ENCODE peak calls at places on chromosome 14, in six cellular contexts. A, H, W, I, T and F are unnamed samples.
A peak's percentile ranks its signal among the peaks of the same experiment; 100 is the strongest.

GRCh38 chr14:84750763-84751554 is 779.0 kb upstream of the FLRT2 start:
- DNase-seq in A (no peak), H (no peak), W (no peak), I (no peak), T (no peak), F (no peak)

GRCh38 chr14:59582845-59583509 is 6.4 kb upstream of the CCDC175 start:
- DNase-seq in A (no peak), H (no peak), W (no peak), I (no peak), T (no peak), F (no peak)

GRCh38 chr14:50603565-50603964 is 43.6 kb downstream of the ATL1 start:
- DNase-seq in A (no peak), H (no peak), W (no peak), I (no peak), T (no peak), F (no peak)

GRCh38 chr14:92724516-92725340 is 23.7 kb downstream of the LGMN start:
- DNase-seq in A (no peak), H (no peak), W (no peak), I (no peak), T (peak; percentile 24), F (peak; percentile 69)

GRCh38 chr14:20690848-20691640 is 2.5 kb downstream of the ANG start:
- DNase-seq in A (no peak), H (no peak), W (peak; percentile 75), I (peak; percentile 82), T (no peak), F (no peak)

GRCh38 chr14:50061664-50062437 is 54.5 kb downstream of the VCPKMT start:
- DNase-seq in A (no peak), H (no peak), W (peak; percentile 77), I (no peak), T (no peak), F (peak; percentile 74)

GRCh38 chr14:74888164-74889158 is 6.7 kb downstream of the DLST start:
- DNase-seq in A (no peak), H (no peak), W (no peak), I (no peak), T (no peak), F (no peak)

GRCh38 chr14:92976268-92976667 is 53.3 kb downstream of the CHGA start:
- DNase-seq in A (no peak), H (no peak), W (no peak), I (no peak), T (no peak), F (no peak)

GRCh38 chr14:64841772-64842490 is 37.8 kb downstream of the SPTB start:
- DNase-seq in A (no peak), H (no peak), W (no peak), I (no peak), T (no peak), F (no peak)

GRCh38 chr14:58731465-58732330 is 93.9 kb downstream of the DACT1 start:
- DNase-seq in A (no peak), H (no peak), W (no peak), I (no peak), T (no peak), F (no peak)

DNA sequence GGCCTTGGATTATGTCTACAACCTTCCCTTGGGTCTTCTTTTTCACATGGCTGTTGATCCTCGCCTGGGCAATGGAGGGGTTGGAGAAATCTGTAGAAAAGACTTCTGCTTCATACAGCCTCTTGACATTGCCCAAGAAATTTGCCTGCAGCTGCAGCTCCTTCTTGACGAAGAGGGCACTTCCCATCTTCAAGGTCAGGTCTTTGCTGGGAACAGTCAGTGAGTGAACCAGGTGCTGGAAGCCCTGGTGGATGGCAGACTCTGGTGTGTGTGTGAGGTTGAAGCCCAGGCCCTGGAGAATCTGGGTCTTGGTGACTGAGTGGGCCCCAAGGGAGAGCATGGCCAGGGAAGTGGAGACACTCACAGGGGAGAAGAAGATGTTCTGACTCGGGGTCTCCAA is 6.7 kb downstream of the SERPINA9 start:
- DNase-seq in A (peak; percentile 24), H (no peak), W (no peak), I (no peak), T (no peak), F (no peak)
- H3K27me3 ChIP-seq in A (no peaks in the 10 kb centered on the region), H (no peaks in the 10 kb centered on the region), W (no peaks in the 10 kb centered on the region), I (no peaks in the 10 kb centered on the region), T (no peaks in the 10 kb centered on the region), F (no peaks in the 10 kb centered on the region)

GRCh38 chr14:106235356-106236159 is 709.2 kb downstream of the TMEM121 start:
- DNase-seq in A (no peak), H (no peak), W (no peak), I (no peak), T (no peak), F (no peak)
- H3K4me3 ChIP-seq in A (no peak overlapping the region), H (no peak overlapping the region), W (no peak overlapping the region), I (no peak overlapping the region), T (no peak overlapping the region), F (no peak overlapping the region)

GRCh38 chr14:100065161-100065871 is at the start of gene EVL:
- DNase-seq in A (no peak), H (no peak), W (no peak), I (no peak), T (no peak), F (peak; percentile 57)

GRCh38 chr14:100066984-100067383 is 1.8 kb downstream of the EVL start:
- DNase-seq in A (no peak), H (no peak), W (no peak), I (no peak), T (no peak), F (no peak)

GRCh38 chr14:100067481-100067880 is 2.3 kb downstream of the EVL start:
- DNase-seq in A (no peak), H (no peak), W (no peak), I (no peak), T (no peak), F (no peak)

GRCh38 chr14:100067971-100068959 is 3.0 kb downstream of the EVL start:
- DNase-seq in A (peak; percentile 74), H (no peak), W (peak; percentile 34), I (no peak), T (peak; percentile 34), F (no peak)

GRCh38 chr14:100065942-100066574 is 836 bp downstream of the EVL start:
- DNase-seq in A (no peak), H (no peak), W (peak; percentile 43), I (no peak), T (no peak), F (no peak)
- H3K4me1 ChIP-seq in A (peaks cover 36% of the 10 kb centered on the region), H (no peaks in the 10 kb centered on the region), W (no peaks in the 10 kb centered on the region), I (peaks cover 4% of the 10 kb centered on the region), T (no peaks in the 10 kb centered on the region), F (no peaks in the 10 kb centered on the region)

DNA sequence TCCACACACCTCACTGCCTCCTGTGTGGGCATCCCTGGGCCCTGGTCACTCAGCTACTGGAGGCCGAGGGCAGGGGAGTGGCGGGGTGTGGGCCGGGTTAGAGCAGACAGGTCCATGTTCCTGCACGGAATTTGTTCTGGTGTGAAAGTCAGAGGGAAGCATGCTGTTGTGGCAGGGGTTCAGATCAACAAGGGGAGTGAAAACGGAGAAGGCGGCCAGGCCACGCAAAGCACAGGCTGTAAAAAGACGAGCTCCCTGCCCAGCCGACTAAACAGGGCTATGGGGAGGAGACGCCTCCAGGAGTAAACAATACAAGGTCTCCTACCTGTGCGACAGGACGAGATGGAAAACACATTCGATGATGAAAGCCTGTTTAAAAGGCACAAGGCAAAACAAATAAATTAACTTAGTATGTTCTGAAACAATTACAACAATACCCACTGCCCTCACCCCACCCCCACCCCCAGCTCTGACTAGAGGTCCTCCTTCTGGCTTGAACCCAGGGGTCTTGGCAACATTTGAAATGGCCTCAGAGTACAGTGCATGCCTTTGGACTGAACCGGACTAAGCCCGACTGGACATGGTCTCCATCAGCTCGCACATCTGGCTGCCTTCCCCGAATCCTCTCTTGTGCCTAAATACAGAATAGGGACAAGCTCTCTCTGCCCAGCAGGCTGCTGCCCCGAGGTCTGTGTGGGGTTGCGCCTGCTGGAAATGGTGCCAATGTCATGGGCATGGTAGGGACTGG is 274.9 kb upstream of the DIO3 start:
- DNase-seq in A (no peak), H (no peak), W (no peak), I (no peak), T (no peak), F (no peak)
- H3K27me3 ChIP-seq in A (peaks cover 31% of the 10 kb centered on the region), H (no peaks in the 10 kb centered on the region), W (no peaks in the 10 kb centered on the region), I (no peaks in the 10 kb centered on the region), T (no peaks in the 10 kb centered on the region), F (no peaks in the 10 kb centered on the region)

GRCh38 chr14:36664322-36665193 is 2.9 kb downstream of the PAX9 start:
- DNase-seq in A (no peak), H (no peak), W (no peak), I (no peak), T (no peak), F (no peak)

GRCh38 chr14:36663404-36664321 is 2.0 kb downstream of the PAX9 start:
- DNase-seq in A (no peak), H (no peak), W (no peak), I (no peak), T (no peak), F (no peak)

GRCh38 chr14:36662258-36662542 is 540 bp downstream of the PAX9 start:
- DNase-seq in A (no peak), H (no peak), W (no peak), I (no peak), T (no peak), F (no peak)

GRCh38 chr14:36661506-36662257 is at the start of gene PAX9:
- DNase-seq in A (peak; percentile 87), H (no peak), W (peak; percentile 90), I (peak; percentile 89), T (no peak), F (no peak)

GRCh38 chr14:36662543-36663403 is 1.1 kb downstream of the PAX9 start:
- DNase-seq in A (no peak), H (no peak), W (no peak), I (no peak), T (no peak), F (no peak)
- H3K4me3 ChIP-seq in A (peak overlapping the region; percentile 52), H (peak overlapping the region; percentile 14), W (peak overlapping the region; percentile 35), I (peak overlapping the region; percentile 54), T (peak overlapping the region; percentile 63), F (no peak overlapping the region)

DNA sequence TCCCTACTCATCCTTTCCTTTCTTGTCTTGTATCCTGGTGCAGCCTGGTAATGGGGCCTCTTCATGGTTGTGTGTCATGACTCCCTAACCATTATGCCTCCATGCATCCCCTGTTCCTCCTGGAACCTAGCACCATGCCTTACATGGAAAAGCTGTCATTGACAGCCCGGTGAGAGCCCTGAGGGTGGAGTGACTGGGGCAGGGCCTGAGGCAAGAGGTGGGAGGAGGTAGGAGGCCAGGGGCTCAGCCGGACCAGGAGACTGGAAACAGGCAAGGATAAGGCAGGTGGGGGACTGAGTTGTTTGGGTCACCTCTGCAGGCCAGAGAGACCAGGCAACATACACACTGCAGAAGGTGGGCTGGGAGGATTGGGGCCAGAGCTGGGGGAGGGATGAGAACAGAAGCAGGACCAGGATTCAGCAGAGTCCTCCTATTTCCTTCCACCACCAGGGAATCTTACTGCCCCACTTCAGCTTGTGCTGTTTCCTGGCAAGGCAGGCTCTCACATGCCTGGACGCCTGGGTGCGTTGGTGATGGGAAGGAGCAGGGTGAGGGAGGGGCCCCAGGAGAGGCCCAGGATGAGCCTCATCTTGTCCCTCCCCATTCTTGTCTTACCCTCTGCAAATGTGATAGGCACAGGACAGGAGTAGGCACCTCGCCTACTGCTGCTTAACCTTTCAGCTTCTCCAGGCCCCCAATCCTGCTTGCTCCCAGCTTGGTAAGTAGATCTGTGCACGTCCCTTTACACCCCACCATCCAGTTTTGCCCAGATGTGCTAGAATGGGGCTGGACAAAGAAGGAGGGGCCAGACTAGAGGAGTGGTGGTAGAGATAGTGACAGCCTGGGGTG is at the start of gene LTB4R2:
- DNase-seq in A (no peak), H (no peak), W (no peak), I (no peak), T (no peak), F (no peak)
- H3K4me1 ChIP-seq in A (peaks cover 73% of the 10 kb centered on the region), H (peaks cover 4% of the 10 kb centered on the region), W (peaks cover 8% of the 10 kb centered on the region), I (peaks cover 14% of the 10 kb centered on the region), T (peaks cover 14% of the 10 kb centered on the region), F (peaks cover 49% of the 10 kb centered on the region)

GRCh38 chr14:102929349-102930137 is 7.1 kb downstream of the AMN start:
- DNase-seq in A (no peak), H (no peak), W (no peak), I (no peak), T (no peak), F (no peak)
- H3K27me3 ChIP-seq in A (peaks cover 38% of the 10 kb centered on the region), H (peaks cover 16% of the 10 kb centered on the region), W (peaks cover 16% of the 10 kb centered on the region), I (peaks cover 57% of the 10 kb centered on the region), T (peaks cover 26% of the 10 kb centered on the region), F (no peaks in the 10 kb centered on the region)

GRCh38 chr14:99971929-99972747 is 93.1 kb upstream of the EVL start:
- DNase-seq in A (no peak), H (no peak), W (no peak), I (no peak), T (no peak), F (peak; percentile 36)
- H3K4me3 ChIP-seq in A (peak overlapping the region; percentile 98), H (peak overlapping the region; percentile 85), W (peak overlapping the region; percentile 52), I (peak overlapping the region; percentile 88), T (peak overlapping the region; percentile 96), F (peak overlapping the region; percentile 65)